ENCODE peak calls at places on chromosomes 6 and 20, in nine cellular contexts. P is HFF-Myc; M is upper lobe of right lung; L is IMR-90; Y is CD4-positive, alpha-beta T cell; V is left ventricle myocardium inferior; N is cardiac fibroblast; J is heart left ventricle; B is progenitor cell of endocrine pancreas. S is an unnamed sample.

GRCh38 chr20:40532103-40532502 is 156.9 kb downstream of the MAFB start:
- DNase-seq in P (no peak), M (no peak), L (no peak), Y (no peak), V (no peak), N (peak), J (no peak), B (no peak), S (peak)

GRCh38 chr6:37029249-37029959 is 23.9 kb downstream of the FGD2 start:
- DNase-seq in P (peak), M (peak), L (peak), Y (no peak), V (peak), N (peak), J (peak), B (peak), S (peak)

GRCh38 chr6:22062807-22063408 is 233.9 kb downstream of the PRL start:
- DNase-seq in P (no peak), M (peak), L (no peak), Y (no peak), V (no peak), N (no peak), J (no peak), B (no peak), S (no peak)

GRCh38 chr20:44033873-44034272 is 119.2 kb downstream of the TOX2 start:
- DNase-seq in P (no peak), M (no peak), L (no peak), Y (no peak), V (no peak), N (no peak), J (no peak), B (no peak), S (no peak)

GRCh38 chr6:90241229-90241873 is 55.3 kb downstream of the BACH2 start:
- DNase-seq in P (no peak), M (no peak), L (no peak), Y (no peak), V (no peak), N (no peak), J (no peak), B (no peak), S (no peak)

GRCh38 chr6:28729501-28730402 is 194.0 kb downstream of the TRIM27 start:
- DNase-seq in P (no peak), M (no peak), L (no peak), Y (no peak), V (no peak), N (no peak), J (no peak), B (no peak), S (no peak)

GRCh38 chr20:1491281-1491840 is at the start of gene SIRPB2:
- DNase-seq in P (no peak), M (peak), L (no peak), Y (no peak), V (peak), N (peak), J (peak), B (no peak), S (no peak)

GRCh38 chr6:73394577-73395354 is at the start of gene DDX43:
- DNase-seq in P (no peak), M (peak), L (no peak), Y (peak), V (peak), N (peak), J (no peak), B (no peak), S (no peak)

GRCh38 chr6:104887350-104887749 is 27.6 kb upstream of the HACE1 start:
- DNase-seq in P (peak), M (no peak), L (peak), Y (no peak), V (no peak), N (peak), J (no peak), B (peak), S (peak)

GRCh38 chr6:164106345-164106769 is 691.8 kb downstream of the QKI start:
- DNase-seq in P (no peak), M (no peak), L (no peak), Y (no peak), V (peak), N (peak), J (peak), B (no peak), S (peak)

GRCh38 chr6:105135056-105135455 is 44.8 kb downstream of the POPDC3 start:
- DNase-seq in P (no peak), M (no peak), L (peak), Y (no peak), V (no peak), N (peak), J (no peak), B (no peak), S (no peak)

GRCh38 chr20:25248501-25249172 is 752 bp downstream of the PYGB start:
- DNase-seq in P (no peak), M (peak), L (peak), Y (no peak), V (peak), N (peak), J (no peak), B (peak), S (peak)

GRCh38 chr6:129575378-129576118 is 134.4 kb downstream of the ARHGAP18 start:
- DNase-seq in P (peak), M (no peak), L (peak), Y (no peak), V (no peak), N (peak), J (no peak), B (no peak), S (peak)

GRCh38 chr6:136294621-136295020 is 5.0 kb upstream of the BCLAF1 start:
- DNase-seq in P (no peak), M (no peak), L (no peak), Y (no peak), V (no peak), N (no peak), J (no peak), B (no peak), S (no peak)

GRCh38 chr6:19052219-19052618 is 665.1 kb downstream of the RNF144B start:
- DNase-seq in P (no peak), M (no peak), L (no peak), Y (no peak), V (no peak), N (peak), J (no peak), B (no peak), S (no peak)

GRCh38 chr6:6978731-6979130 is 129.0 kb upstream of the RREB1 start:
- DNase-seq in P (no peak), M (no peak), L (no peak), Y (no peak), V (no peak), N (no peak), J (no peak), B (no peak), S (no peak)

GRCh38 chr20:62772994-62773858 is 23.0 kb upstream of the MRGBP start:
- DNase-seq in P (no peak), M (no peak), L (peak), Y (no peak), V (no peak), N (peak), J (peak), B (no peak), S (no peak)

GRCh38 chr6:35599761-35600658 is 87.3 kb upstream of the TULP1 start:
- DNase-seq in P (no peak), M (no peak), L (peak), Y (no peak), V (no peak), N (no peak), J (no peak), B (no peak), S (no peak)

GRCh38 chr20:13397300-13397724 is 176.2 kb downstream of the ISM1 start:
- DNase-seq in P (no peak), M (no peak), L (peak), Y (no peak), V (no peak), N (no peak), J (no peak), B (no peak), S (no peak)

GRCh38 chr6:156791261-156791850 is 14.2 kb downstream of the ARID1B start:
- DNase-seq in P (no peak), M (no peak), L (peak), Y (no peak), V (no peak), N (peak), J (no peak), B (no peak), S (no peak)

GRCh38 chr6:26401389-26401986 is 587 bp upstream of the BTN3A1 start:
- DNase-seq in P (no peak), M (no peak), L (no peak), Y (no peak), V (no peak), N (no peak), J (no peak), B (no peak), S (no peak)

GRCh38 chr20:49400904-49401303 is 81.6 kb downstream of the KCNB1 start:
- DNase-seq in P (no peak), M (no peak), L (peak), Y (no peak), V (no peak), N (peak), J (no peak), B (no peak), S (no peak)

GRCh38 chr6:76682842-76683241 is 610.4 kb upstream of the IMPG1 start:
- DNase-seq in P (no peak), M (no peak), L (peak), Y (no peak), V (no peak), N (peak), J (no peak), B (no peak), S (no peak)

GRCh38 chr6:2970753-2971419 is 481 bp downstream of the SERPINB6 start:
- DNase-seq in P (no peak), M (peak), L (peak), Y (no peak), V (peak), N (peak), J (peak), B (no peak), S (peak)

GRCh38 chr6:10429638-10430427 is 15.0 kb upstream of the TFAP2A start:
- DNase-seq in P (no peak), M (no peak), L (peak), Y (no peak), V (no peak), N (peak), J (no peak), B (no peak), S (no peak)

GRCh38 chr6:55250400-55250799 is 76.1 kb downstream of the HCRTR2 start:
- DNase-seq in P (no peak), M (no peak), L (no peak), Y (no peak), V (no peak), N (no peak), J (no peak), B (no peak), S (no peak)

GRCh38 chr6:56649782-56650181 is 7.1 kb upstream of the DST start:
- DNase-seq in P (no peak), M (no peak), L (peak), Y (no peak), V (no peak), N (no peak), J (no peak), B (no peak), S (no peak)

GRCh38 chr6:11144393-11144829 is 32.9 kb upstream of the ERVFRD-1 start:
- DNase-seq in P (peak), M (peak), L (peak), Y (peak), V (peak), N (peak), J (peak), B (peak), S (peak)

GRCh38 chr20:56359212-56360132 is 698 bp downstream of the FAM210B start:
- DNase-seq in P (no peak), M (peak), L (peak), Y (no peak), V (peak), N (peak), J (peak), B (peak), S (peak)

GRCh38 chr6:64520050-64520449 is 884.4 kb downstream of the PHF3 start:
- DNase-seq in P (peak), M (no peak), L (peak), Y (no peak), V (no peak), N (peak), J (no peak), B (no peak), S (no peak)

GRCh38 chr6:170211404-170212025 is 79.4 kb downstream of the DLL1 start:
- DNase-seq in P (no peak), M (no peak), L (no peak), Y (no peak), V (no peak), N (no peak), J (no peak), B (no peak), S (no peak)

GRCh38 chr6:16947461-16948159 is 154.2 kb upstream of the STMND1 start:
- DNase-seq in P (peak), M (no peak), L (peak), Y (no peak), V (no peak), N (peak), J (no peak), B (no peak), S (no peak)
- TF ChIP-seq CTCF in P (no peak), M (no peak), L (no peak), Y (no peak), V (no peak), N (no peak), J (no peak), B (no peak), S (no peak)

GRCh38 chr6:113856571-113857564 is at the start of gene MARCKS:
- DNase-seq in P (no peak), M (peak), L (peak), Y (no peak), V (peak), N (peak), J (peak), B (peak), S (peak)
- TF ChIP-seq CTCF in P (no peak), M (no peak), L (no peak), Y (no peak), V (no peak), N (no peak), J (no peak), B (no peak), S (no peak)

GRCh38 chr6:44254201-44254956 is 2.9 kb downstream of the SLC35B2 start:
- DNase-seq in P (no peak), M (no peak), L (no peak), Y (no peak), V (no peak), N (no peak), J (no peak), B (no peak), S (no peak)

GRCh38 chr6:44254957-44255808 is 2.1 kb downstream of the SLC35B2 start:
- DNase-seq in P (no peak), M (no peak), L (no peak), Y (no peak), V (no peak), N (no peak), J (no peak), B (no peak), S (no peak)

GRCh38 chr6:44255848-44256247 is 1.5 kb downstream of the SLC35B2 start:
- DNase-seq in P (no peak), M (no peak), L (no peak), Y (no peak), V (no peak), N (no peak), J (no peak), B (no peak), S (no peak)

GRCh38 chr6:44251576-44252524 is 4.9 kb downstream of the HSP90AB1 start:
- DNase-seq in P (no peak), M (no peak), L (no peak), Y (no peak), V (no peak), N (no peak), J (no peak), B (no peak), S (no peak)

DNA sequence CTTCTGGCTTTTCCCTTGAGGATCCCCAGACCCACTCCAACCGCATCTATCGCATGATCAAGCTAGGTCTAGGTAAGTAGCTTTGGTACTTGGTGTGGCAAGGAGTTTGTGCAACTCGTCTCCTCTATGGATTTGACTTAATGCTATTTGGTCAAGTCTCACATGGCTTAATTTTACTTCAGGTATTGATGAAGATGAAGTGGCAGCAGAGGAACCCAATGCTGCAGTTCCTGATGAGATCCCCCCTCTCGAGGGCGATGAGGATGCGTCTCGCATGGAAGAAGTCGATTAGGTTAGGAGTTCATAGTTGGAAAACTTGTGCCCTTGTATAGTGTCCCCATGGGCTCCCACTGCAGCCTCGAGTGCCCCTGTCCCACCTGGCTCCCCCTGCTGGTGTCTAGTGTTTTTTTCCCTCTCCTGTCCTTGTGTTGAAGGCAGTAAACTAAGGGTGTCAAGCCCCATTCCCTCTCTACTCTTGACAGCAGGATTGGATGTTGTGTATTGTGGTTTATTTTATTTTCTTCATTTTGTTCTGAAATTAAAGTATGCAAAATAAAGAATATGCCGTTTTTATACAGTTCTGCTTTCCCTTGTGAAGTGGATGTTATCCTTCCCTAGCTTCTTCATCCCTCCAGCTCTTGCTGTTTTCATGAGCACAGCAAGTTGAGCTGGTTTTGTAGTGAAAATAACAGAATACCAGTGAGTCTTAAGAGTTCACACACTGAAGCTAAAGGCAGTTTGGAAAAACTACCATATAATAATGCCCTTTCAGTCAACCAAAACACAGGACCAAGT is 3.8 kb downstream of the SLC35B2 start:
- DNase-seq in P (no peak), M (no peak), L (no peak), Y (peak), V (no peak), N (peak), J (no peak), B (no peak), S (peak)
- TF ChIP-seq CTCF in P (peak), M (peak), L (peak), Y (peak), V (peak), N (peak), J (peak), B (peak), S (peak)

DNA sequence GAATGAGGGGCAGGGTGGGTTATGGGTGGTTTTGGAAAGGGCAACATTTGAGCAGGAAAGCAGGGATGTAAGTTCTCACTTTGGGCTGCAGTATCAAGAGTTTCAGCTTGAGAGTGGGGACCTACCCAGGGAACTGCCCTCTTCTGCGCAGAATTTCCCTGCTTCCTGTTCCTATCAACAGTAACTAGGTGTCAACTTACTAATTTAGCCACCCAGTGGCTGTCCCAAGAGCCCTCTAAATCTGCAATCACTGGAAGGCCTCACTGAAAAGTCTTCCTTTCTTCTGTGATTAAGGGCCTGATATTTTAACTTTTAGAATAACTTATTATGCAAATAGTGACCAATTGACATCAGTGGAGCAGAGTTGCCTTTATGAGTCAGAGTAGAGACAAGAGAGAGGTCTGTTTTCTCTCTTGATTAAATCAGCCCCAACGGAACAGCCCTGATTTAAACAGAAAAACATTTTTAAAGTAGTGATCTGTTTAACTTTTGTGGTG is 118.2 kb upstream of the RIPOR2 start:
- DNase-seq in P (no peak), M (no peak), L (peak), Y (no peak), V (no peak), N (peak), J (no peak), B (no peak), S (peak)
- TF ChIP-seq CTCF in P (no peak), M (no peak), L (no peak), Y (no peak), V (no peak), N (no peak), J (no peak), B (no peak), S (no peak)

GRCh38 chr6:40894962-40895799 is 143.8 kb downstream of the UNC5CL start:
- DNase-seq in P (no peak), M (peak), L (peak), Y (no peak), V (peak), N (peak), J (peak), B (peak), S (peak)
- TF ChIP-seq CTCF in P (peak), M (peak), L (peak), Y (no peak), V (peak), N (peak), J (peak), B (peak), S (peak)

DNA sequence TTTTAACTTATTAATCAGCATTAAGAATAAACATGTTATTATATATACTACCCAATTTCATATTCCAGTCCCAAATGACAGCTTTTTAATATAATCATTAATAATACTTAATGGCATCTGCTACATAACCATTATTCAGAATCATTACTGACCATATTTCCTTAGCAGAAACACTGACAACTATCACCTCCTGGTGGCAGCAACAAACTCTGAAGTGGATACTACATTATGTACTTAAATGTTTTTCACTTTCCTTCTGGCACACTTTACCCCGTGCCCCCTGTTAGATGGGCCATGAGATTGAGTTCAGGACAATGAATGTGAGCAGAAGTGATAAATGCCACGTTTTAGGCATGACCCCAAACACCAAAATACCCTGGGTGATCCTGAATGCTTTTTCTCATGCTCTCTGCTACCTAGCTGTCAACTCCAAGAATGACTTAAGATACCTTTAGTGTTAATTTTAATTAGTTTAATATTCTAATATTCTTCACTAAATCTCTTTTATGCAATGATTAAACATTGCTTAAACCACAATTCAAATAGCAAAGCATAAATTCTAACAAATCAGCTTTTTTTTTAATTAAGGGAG is 77.1 kb downstream of the LMBRD1 start:
- DNase-seq in P (peak), M (no peak), L (peak), Y (no peak), V (no peak), N (peak), J (no peak), B (no peak), S (no peak)
- TF ChIP-seq CTCF in P (peak), M (no peak), L (peak), Y (peak), V (peak), N (peak), J (peak), B (peak), S (peak)

GRCh38 chr6:180295-180694 is 112.0 kb upstream of the DUSP22 start:
- DNase-seq in P (no peak), M (no peak), L (no peak), Y (no peak), V (no peak), N (no peak), J (no peak), B (no peak), S (no peak)
- TF ChIP-seq CTCF in P (no peak), M (no peak), L (no peak), Y (no peak), V (no peak), N (no peak), J (no peak), B (no peak), S (no peak)

DNA sequence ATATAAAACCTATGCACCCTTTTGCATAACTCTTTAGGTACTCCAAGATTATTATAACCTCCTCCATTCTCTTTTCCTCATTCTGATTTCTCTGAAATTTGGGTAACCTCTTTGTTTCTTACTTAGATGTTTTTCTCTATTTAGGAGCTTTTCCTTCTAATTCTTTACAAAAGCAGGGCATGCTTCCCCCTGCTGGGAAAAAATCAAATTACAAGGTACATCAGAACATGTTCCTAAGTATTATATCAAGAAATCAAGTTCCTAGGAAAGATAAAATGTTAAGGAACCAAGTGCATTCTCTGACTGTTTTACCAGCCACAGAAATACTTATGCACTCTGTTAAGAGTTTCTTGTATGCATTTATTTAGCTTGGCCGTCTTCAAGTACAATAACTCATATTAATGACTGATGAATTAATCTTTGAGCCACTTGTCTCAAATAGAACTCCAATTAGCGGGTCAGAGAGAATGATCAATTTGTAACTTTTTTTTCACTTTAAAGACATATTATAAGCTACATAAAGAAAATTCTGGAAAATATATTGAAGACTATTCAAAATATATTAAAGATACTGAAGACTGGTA is 2.1 kb downstream of the KHDRBS2 start:
- DNase-seq in P (peak), M (no peak), L (peak), Y (no peak), V (no peak), N (peak), J (no peak), B (peak), S (peak)
- TF ChIP-seq CTCF in P (peak), M (peak), L (peak), Y (no peak), V (peak), N (peak), J (peak), B (peak), S (peak)